ENCODE peak calls at places on chromosomes 16 and 17, in ten cellular contexts. U, E, L, D, C, Q, R, S, Z and H are unnamed samples.

GRCh38 chr16:14151256-14152030 is 80.3 kb downstream of the MRTFB start:
- DNase-seq in U (no peak), E (peak), L (no peak), D (peak), C (no peak), Q (no peak), R (no peak), S (no peak), Z (no peak), H (peak)

GRCh38 chr17:67920212-67920611 is 76.1 kb downstream of the C17orf58 start:
- DNase-seq in U (no peak), E (no peak), L (no peak), D (no peak), C (no peak), Q (no peak), R (no peak), S (no peak), Z (no peak), H (no peak)

GRCh38 chr17:72683506-72684404 is 408.7 kb downstream of the SLC39A11 start:
- DNase-seq in U (peak), E (peak), L (peak), D (peak), C (no peak), Q (peak), R (peak), S (peak), Z (peak), H (peak)

GRCh38 chr17:47324224-47325020 is 667 bp downstream of the EFCAB13 start:
- DNase-seq in U (peak), E (peak), L (no peak), D (peak), C (no peak), Q (peak), R (peak), S (peak), Z (peak), H (peak)

GRCh38 chr17:13587487-13588338 is 14.0 kb downstream of the HS3ST3A1 start:
- DNase-seq in U (no peak), E (no peak), L (no peak), D (peak), C (no peak), Q (no peak), R (no peak), S (no peak), Z (no peak), H (peak)

GRCh38 chr16:52451971-52452421 is 94.9 kb downstream of the TOX3 start:
- DNase-seq in U (no peak), E (no peak), L (no peak), D (no peak), C (no peak), Q (no peak), R (no peak), S (no peak), Z (peak), H (no peak)

GRCh38 chr17:79907855-79908254 is 68.6 kb upstream of the CBX4 start:
- DNase-seq in U (no peak), E (no peak), L (no peak), D (no peak), C (no peak), Q (peak), R (no peak), S (no peak), Z (no peak), H (peak)

GRCh38 chr16:9225527-9226316 is 134.3 kb downstream of the HAPSTR1 start:
- DNase-seq in U (no peak), E (no peak), L (no peak), D (no peak), C (no peak), Q (no peak), R (peak), S (no peak), Z (peak), H (no peak)

GRCh38 chr16:67648764-67649407 is 3.9 kb downstream of the CARMIL2 start:
- DNase-seq in U (no peak), E (no peak), L (no peak), D (no peak), C (no peak), Q (no peak), R (no peak), S (no peak), Z (no peak), H (no peak)

GRCh38 chr17:17313350-17313991 is 10.3 kb downstream of the NT5M start:
- DNase-seq in U (peak), E (peak), L (no peak), D (no peak), C (peak), Q (no peak), R (peak), S (peak), Z (peak), H (no peak)

GRCh38 chr16:84454611-84455010 is 49.8 kb downstream of the MEAK7 start:
- DNase-seq in U (no peak), E (no peak), L (no peak), D (no peak), C (no peak), Q (no peak), R (no peak), S (no peak), Z (no peak), H (no peak)

GRCh38 chr16:85376292-85377095 is 236.6 kb upstream of the GSE1 start:
- DNase-seq in U (peak), E (no peak), L (no peak), D (no peak), C (no peak), Q (no peak), R (no peak), S (peak), Z (no peak), H (no peak)

GRCh38 chr16:77721752-77722314 is 481 bp upstream of the NUDT7 start:
- DNase-seq in U (no peak), E (no peak), L (no peak), D (no peak), C (no peak), Q (no peak), R (no peak), S (no peak), Z (peak), H (no peak)

GRCh38 chr16:87146676-87147075 is 170.5 kb downstream of the C16orf95 start:
- DNase-seq in U (no peak), E (no peak), L (no peak), D (no peak), C (peak), Q (no peak), R (peak), S (no peak), Z (no peak), H (no peak)

GRCh38 chr17:58325289-58325726 is 3.3 kb downstream of the TSPOAP1 start:
- DNase-seq in U (no peak), E (no peak), L (no peak), D (no peak), C (peak), Q (no peak), R (peak), S (no peak), Z (no peak), H (no peak)

GRCh38 chr16:78443780-78444422 is 344.4 kb downstream of the WWOX start:
- DNase-seq in U (no peak), E (no peak), L (no peak), D (peak), C (no peak), Q (no peak), R (no peak), S (no peak), Z (no peak), H (peak)

GRCh38 chr17:50106393-50107131 is 11.4 kb downstream of the PDK2 start:
- DNase-seq in U (no peak), E (no peak), L (no peak), D (no peak), C (no peak), Q (no peak), R (no peak), S (no peak), Z (no peak), H (no peak)

GRCh38 chr16:53220585-53220984 is 165.8 kb downstream of the CHD9 start:
- DNase-seq in U (no peak), E (peak), L (no peak), D (peak), C (no peak), Q (peak), R (peak), S (no peak), Z (no peak), H (no peak)

GRCh38 chr16:19153876-19154275 is 14.2 kb upstream of the SYT17 start:
- DNase-seq in U (no peak), E (peak), L (no peak), D (peak), C (no peak), Q (no peak), R (no peak), S (no peak), Z (peak), H (no peak)

GRCh38 chr17:4519361-4519788 is 20.7 kb downstream of the SPNS2 start:
- DNase-seq in U (peak), E (no peak), L (no peak), D (no peak), C (peak), Q (no peak), R (no peak), S (peak), Z (no peak), H (no peak)

GRCh38 chr17:81390029-81390428 is 5.2 kb upstream of the BAHCC1 start:
- DNase-seq in U (no peak), E (no peak), L (no peak), D (no peak), C (no peak), Q (no peak), R (no peak), S (no peak), Z (no peak), H (no peak)

GRCh38 chr17:33012522-33013033 is 20.9 kb downstream of the SPACA3 start:
- DNase-seq in U (no peak), E (peak), L (peak), D (peak), C (peak), Q (peak), R (no peak), S (no peak), Z (peak), H (peak)

GRCh38 chr16:25366078-25366477 is 108.4 kb upstream of the ZKSCAN2 start:
- DNase-seq in U (no peak), E (no peak), L (no peak), D (no peak), C (no peak), Q (no peak), R (no peak), S (no peak), Z (no peak), H (no peak)

GRCh38 chr17:82204831-82205719 is 7.6 kb downstream of the CCDC57 start:
- DNase-seq in U (no peak), E (peak), L (no peak), D (peak), C (no peak), Q (peak), R (no peak), S (no peak), Z (peak), H (peak)

GRCh38 chr16:87834668-87835473 is 34.4 kb downstream of the SLC7A5 start:
- DNase-seq in U (no peak), E (no peak), L (no peak), D (no peak), C (peak), Q (peak), R (peak), S (no peak), Z (no peak), H (peak)

GRCh38 chr16:4344659-4345438 is 6.3 kb downstream of the PAM16 start:
- DNase-seq in U (peak), E (no peak), L (no peak), D (peak), C (no peak), Q (no peak), R (no peak), S (no peak), Z (no peak), H (peak)

DNA sequence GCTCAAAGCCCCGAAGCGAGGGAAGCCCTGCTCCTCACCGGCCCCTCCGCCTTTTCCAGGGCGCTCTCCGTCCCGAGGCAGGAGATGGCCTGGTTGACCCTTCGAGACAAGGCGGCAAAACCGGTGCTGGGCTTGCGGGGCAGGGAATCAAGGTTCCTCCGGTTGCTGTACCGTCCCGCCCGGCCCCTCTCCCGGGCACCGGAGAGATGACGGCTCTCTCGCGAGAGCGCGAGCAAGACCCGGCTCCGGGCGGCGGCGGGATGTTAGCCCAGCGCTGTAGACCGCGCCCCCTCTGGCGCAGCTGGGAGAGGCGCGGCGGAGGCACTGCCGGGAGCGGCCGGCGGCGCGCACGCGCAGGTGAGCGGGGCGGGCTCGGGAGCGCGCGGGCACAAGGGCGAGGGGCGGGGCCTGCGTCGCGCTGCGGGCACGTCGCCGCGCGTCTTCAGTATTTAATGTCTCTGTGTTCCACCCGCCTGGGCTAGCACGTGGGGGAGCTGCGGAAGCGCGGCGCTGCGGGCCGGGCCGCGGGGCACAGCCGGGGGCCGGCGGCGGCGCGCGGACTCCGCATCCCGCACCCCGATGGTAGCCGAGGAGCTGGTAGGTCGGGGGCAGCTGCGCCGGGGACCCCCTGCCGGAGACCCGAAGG is at the start of gene AKAP1:
- DNase-seq in U (peak), E (peak), L (peak), D (peak), C (peak), Q (peak), R (peak), S (peak), Z (peak), H (peak)
- TF ChIP-seq CTCF in U (no peak), E (no peak), L (no peak), D (peak), C (no peak), Q (no peak), R (no peak), S (peak), Z (no peak), H (no peak)

GRCh38 chr16:72835041-72835440 is 212.9 kb downstream of the ZFHX3 start:
- DNase-seq in U (no peak), E (no peak), L (no peak), D (no peak), C (no peak), Q (no peak), R (no peak), S (no peak), Z (no peak), H (no peak)

GRCh38 chr16:72837846-72838661 is 209.9 kb downstream of the ZFHX3 start:
- DNase-seq in U (no peak), E (no peak), L (no peak), D (no peak), C (no peak), Q (no peak), R (no peak), S (no peak), Z (no peak), H (peak)

GRCh38 chr16:72838999-72839398 is 208.9 kb downstream of the ZFHX3 start:
- DNase-seq in U (no peak), E (no peak), L (no peak), D (no peak), C (no peak), Q (no peak), R (no peak), S (no peak), Z (no peak), H (no peak)

GRCh38 chr16:72836181-72836580 is 211.7 kb downstream of the ZFHX3 start:
- DNase-seq in U (no peak), E (no peak), L (no peak), D (no peak), C (no peak), Q (no peak), R (no peak), S (no peak), Z (no peak), H (no peak)

GRCh38 chr16:72836985-72837384 is 210.9 kb downstream of the ZFHX3 start:
- DNase-seq in U (no peak), E (no peak), L (no peak), D (no peak), C (no peak), Q (no peak), R (no peak), S (no peak), Z (no peak), H (no peak)
- TF ChIP-seq CTCF in U (no peak), E (no peak), L (no peak), D (no peak), C (no peak), Q (no peak), R (peak), S (no peak), Z (no peak), H (no peak)

GRCh38 chr17:9959377-9959981 is 54.4 kb upstream of the RCVRN start:
- DNase-seq in U (no peak), E (peak), L (peak), D (peak), C (no peak), Q (peak), R (peak), S (no peak), Z (peak), H (peak)
- TF ChIP-seq CTCF in U (no peak), E (peak), L (peak), D (peak), C (peak), Q (peak), R (peak), S (no peak), Z (peak), H (peak)

DNA sequence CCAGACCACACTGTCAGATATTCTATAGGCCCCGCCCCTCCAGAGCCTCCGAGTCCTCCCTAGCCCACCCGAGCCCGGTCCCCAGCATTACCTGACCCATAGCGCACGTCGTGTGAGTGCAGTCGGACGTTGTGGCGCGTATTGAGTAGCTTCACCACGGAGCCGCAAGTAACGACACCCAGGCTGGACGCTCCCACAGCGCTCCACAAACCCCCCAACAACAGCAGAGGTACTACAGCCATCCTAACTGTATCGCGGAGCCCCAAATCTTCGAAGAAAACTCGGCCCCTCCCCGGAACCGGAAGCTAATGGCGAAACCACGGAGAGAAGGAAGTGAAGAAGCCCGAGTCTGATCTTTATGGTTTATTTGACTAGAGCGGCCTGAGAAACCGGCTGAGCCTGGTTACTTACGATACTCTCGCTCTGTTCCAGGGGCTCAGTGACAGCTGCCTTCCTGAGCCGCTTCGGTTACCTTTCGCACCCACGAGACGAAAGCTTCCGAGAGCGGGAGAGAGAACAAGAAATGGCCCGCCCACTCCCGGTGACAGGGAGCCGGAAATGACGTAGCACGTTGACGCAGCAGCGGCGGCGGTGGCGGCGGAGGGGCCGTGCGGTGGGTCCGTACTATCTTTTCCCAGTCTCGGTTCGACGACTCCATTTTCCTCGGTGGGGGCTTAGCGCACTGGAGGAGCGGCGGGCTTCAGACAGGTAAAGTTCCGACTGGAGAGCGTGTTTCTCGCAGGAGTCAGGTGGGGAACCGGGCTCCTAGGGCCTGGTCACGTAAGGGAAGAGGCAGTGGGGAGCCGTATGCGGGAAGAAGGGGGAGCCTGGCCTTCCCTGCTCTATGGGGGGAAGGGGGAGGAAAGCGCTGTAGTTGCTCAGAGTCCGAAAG is at the start of the genes SDF2 and SUPT6H:
- DNase-seq in U (peak), E (peak), L (peak), D (peak), C (peak), Q (peak), R (peak), S (peak), Z (peak), H (peak)
- TF ChIP-seq CTCF in U (no peak), E (no peak), L (no peak), D (no peak), C (no peak), Q (no peak), R (no peak), S (no peak), Z (no peak), H (no peak)

DNA sequence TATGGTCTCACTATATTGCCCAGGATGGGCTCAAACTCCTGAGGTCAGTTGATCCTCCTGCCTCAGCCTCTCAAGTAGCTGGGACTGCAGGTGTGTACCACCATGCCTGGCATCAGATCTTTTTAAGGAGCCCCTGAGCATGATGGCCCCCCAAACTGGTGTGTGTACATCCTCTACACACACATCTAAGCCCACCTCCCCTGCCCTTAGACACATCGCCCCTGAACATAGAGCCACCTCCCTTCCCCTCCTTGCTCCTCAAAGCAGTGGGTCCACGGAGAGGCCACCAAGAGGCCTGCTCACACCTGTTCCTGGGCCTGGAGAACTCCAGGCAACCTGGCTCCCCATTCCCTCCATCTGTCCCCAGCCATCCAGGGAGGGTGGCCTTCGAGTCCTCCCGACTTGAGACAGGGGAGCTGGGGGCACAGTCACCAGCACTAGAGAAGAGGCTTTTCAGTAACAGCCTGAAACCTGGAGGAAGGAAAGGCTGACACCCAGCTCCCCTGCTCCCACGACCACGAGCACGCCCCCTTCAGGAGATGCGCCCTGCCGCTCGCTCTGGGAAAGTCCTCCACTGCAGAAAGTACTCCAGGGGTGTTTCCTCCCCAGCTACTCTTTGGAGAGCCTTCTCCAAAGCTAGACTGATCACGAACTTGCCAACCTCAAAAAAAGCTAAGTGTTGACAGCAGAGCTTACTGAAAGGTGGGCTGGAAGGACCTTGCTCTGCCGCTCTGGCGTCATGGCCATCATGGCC is 12.6 kb upstream of the PRR29 start:
- DNase-seq in U (no peak), E (no peak), L (no peak), D (no peak), C (peak), Q (no peak), R (no peak), S (no peak), Z (no peak), H (no peak)
- TF ChIP-seq CTCF in U (no peak), E (no peak), L (no peak), D (no peak), C (no peak), Q (no peak), R (no peak), S (no peak), Z (no peak), H (no peak)

DNA sequence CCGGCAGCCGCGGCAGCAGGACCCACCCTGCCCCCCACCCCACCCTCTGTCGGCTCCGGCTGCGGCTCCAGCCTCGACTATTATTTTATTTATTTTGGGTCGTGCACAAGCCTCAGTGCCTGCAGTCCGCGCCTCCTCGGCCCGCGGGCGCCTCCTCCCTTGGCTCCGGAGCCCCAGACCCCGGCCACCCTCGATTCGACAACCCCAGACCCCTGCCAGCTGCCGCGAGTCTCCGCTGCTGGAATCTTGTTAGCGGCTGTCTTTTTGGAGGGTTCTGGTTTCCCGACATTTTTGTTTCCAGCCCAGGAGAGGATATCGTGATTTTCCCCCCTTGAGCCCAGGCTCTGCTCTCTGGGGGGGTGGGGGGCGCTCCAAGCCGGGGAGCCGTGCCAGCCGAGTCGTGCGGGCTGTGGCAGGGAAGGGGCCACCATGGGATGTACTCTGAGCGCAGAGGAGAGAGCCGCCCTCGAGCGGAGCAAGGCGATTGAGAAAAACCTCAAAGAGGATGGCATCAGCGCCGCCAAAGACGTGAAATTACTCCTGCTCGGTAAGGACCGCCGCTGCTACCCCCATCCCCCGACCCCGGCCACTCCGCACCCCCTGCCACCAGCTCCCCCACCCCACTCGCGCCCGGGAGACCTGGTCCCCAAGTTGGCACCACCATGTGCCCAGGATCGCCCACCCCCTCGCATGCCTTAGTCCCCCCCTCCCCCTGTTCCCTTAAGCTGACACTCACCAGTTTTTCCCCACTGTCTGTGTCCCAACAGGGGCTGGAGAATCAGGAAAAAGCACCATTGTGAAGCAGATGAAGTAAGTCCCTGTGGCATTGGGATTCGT is 736 bp downstream of the GNAO1 start:
- DNase-seq in U (no peak), E (no peak), L (no peak), D (no peak), C (no peak), Q (no peak), R (no peak), S (no peak), Z (no peak), H (no peak)
- TF ChIP-seq CTCF in U (no peak), E (no peak), L (no peak), D (no peak), C (no peak), Q (no peak), R (no peak), S (no peak), Z (no peak), H (no peak)